ENCODE peak calls at places on chromosomes 11 and 22, in ten cellular contexts. N, K, P, Y, Q, Z, R, V, M and X are unnamed samples.

GRCh38 chr11:122751298-122752070 is 86.8 kb upstream of the CRTAM start:
- DNase-seq in Q (peak; percentile 33), Y (no peak), Z (no peak), N (no peak), R (no peak), V (no peak), P (no peak), M (no peak), K (no peak), X (no peak)

GRCh38 chr11:119486016-119486415 is 63.0 kb upstream of the THY1 start:
- DNase-seq in N (no peak), V (no peak), Z (no peak), K (no peak), Y (no peak), P (no peak), R (no peak), M (no peak), Q (no peak), X (no peak)

GRCh38 chr11:123357990-123358827 is 71.9 kb upstream of the GRAMD1B start:
- DNase-seq in K (peak; percentile 15), M (peak; percentile 33), Y (no peak), Q (no peak), R (no peak), Z (no peak), N (no peak), V (peak; percentile 62), P (peak; percentile 24), X (peak; percentile 64)

GRCh38 chr11:72569966-72570892 is 104.0 kb downstream of the PDE2A start:
- DNase-seq in V (no peak), P (no peak), Z (no peak), Q (peak; percentile 45), M (peak; percentile 9), Y (no peak), N (no peak), R (no peak), K (no peak), X (no peak)

GRCh38 chr11:35615911-35616900 is 2.1 kb upstream of the FJX1 start:
- DNase-seq in P (peak; percentile 27), M (peak; percentile 86), V (peak; percentile 70), Z (peak; percentile 18), Y (no peak), N (peak; percentile 12), K (peak; percentile 58), Q (peak; percentile 37), R (no peak), X (peak; percentile 62)

GRCh38 chr11:128324531-128325141 is 262.7 kb downstream of the ETS1 start:
- DNase-seq in P (peak; percentile 86), N (peak; percentile 71), Q (no peak), Z (no peak), R (peak; percentile 65), K (no peak), M (no peak), V (no peak), Y (no peak), X (no peak)

GRCh38 chr22:31995046-31995445 is 48.0 kb upstream of the SLC5A1 start:
- DNase-seq in Q (no peak), M (no peak), P (no peak), K (no peak), Z (no peak), Y (no peak), R (no peak), V (peak; percentile 18), N (no peak), X (peak; percentile 69)

GRCh38 chr11:94272738-94273313 is 31.6 kb upstream of the IZUMO1R start:
- DNase-seq in V (no peak), Q (no peak), Z (no peak), P (no peak), N (no peak), K (no peak), Y (no peak), R (no peak), M (no peak), X (no peak)

GRCh38 chr22:49086606-49087157 is 741.0 kb downstream of the BRD1 start:
- DNase-seq in Z (no peak), M (no peak), V (no peak), N (no peak), K (no peak), Q (no peak), Y (no peak), R (no peak), P (no peak), X (no peak)

GRCh38 chr11:114354076-114354475 is 46.2 kb downstream of the C11orf71 start:
- DNase-seq in Z (no peak), Y (no peak), K (no peak), P (no peak), R (no peak), V (no peak), M (peak; percentile 74), N (no peak), Q (peak; percentile 77), X (no peak)

GRCh38 chr11:73223998-73224730 is 6.1 kb downstream of the P2RY2 start:
- DNase-seq in R (no peak), M (no peak), K (no peak), V (no peak), Z (no peak), N (no peak), Y (no peak), P (no peak), Q (no peak), X (no peak)

GRCh38 chr11:114284021-114284420 is 12.2 kb upstream of the NNMT start:
- DNase-seq in R (no peak), Q (no peak), K (no peak), N (no peak), M (no peak), V (no peak), Y (no peak), Z (no peak), P (no peak), X (no peak)

GRCh38 chr11:8017894-8018741 is 31.0 kb downstream of the EIF3F start:
- DNase-seq in R (no peak), V (peak; percentile 24), Q (peak; percentile 28), M (peak; percentile 33), Z (no peak), Y (no peak), N (no peak), P (no peak), K (no peak), X (peak; percentile 43)

GRCh38 chr22:30705710-30706651 is 11.3 kb downstream of the OSBP2 start:
- DNase-seq in P (no peak), V (peak; percentile 25), M (peak; percentile 54), Q (peak; percentile 78), Y (no peak), Z (no peak), N (no peak), K (no peak), R (no peak), X (no peak)

GRCh38 chr11:130418210-130418609 is 10.2 kb downstream of the ADAMTS8 start:
- DNase-seq in Z (peak; percentile 14), M (no peak), K (no peak), V (no peak), Q (no peak), Y (no peak), P (no peak), R (no peak), N (no peak), X (no peak)

GRCh38 chr11:84947970-84948600 is 679.1 kb downstream of the DLG2 start:
- DNase-seq in M (peak; percentile 73), Q (no peak), V (no peak), N (no peak), R (no peak), P (no peak), K (no peak), Y (no peak), Z (no peak), X (peak; percentile 49)

GRCh38 chr11:32706985-32707736 is 87.3 kb downstream of the CCDC73 start:
- DNase-seq in V (no peak), K (no peak), N (no peak), P (no peak), Q (peak; percentile 82), Y (no peak), R (no peak), Z (no peak), M (peak; percentile 53), X (no peak)

GRCh38 chr11:129320485-129320884 is 55.2 kb upstream of the BARX2 start:
- DNase-seq in P (no peak), Y (no peak), M (no peak), Q (no peak), V (no peak), N (no peak), R (no peak), K (no peak), Z (no peak), X (no peak)

GRCh38 chr22:37627091-37627490 is 12.4 kb upstream of the SH3BP1 start:
- DNase-seq in M (no peak), K (no peak), Z (no peak), R (no peak), P (no peak), Q (no peak), N (no peak), V (no peak), Y (no peak), X (no peak)

GRCh38 chr11:90747057-90747456 is 524.2 kb upstream of the CHORDC1 start:
- DNase-seq in P (no peak), N (no peak), Q (no peak), Y (no peak), M (peak; percentile 7), V (no peak), Z (no peak), R (no peak), K (no peak), X (no peak)

GRCh38 chr11:77108436-77108835 is 5.8 kb downstream of the OMP start:
- DNase-seq in N (no peak), Q (no peak), K (no peak), Y (no peak), Z (no peak), R (no peak), V (no peak), M (no peak), P (no peak), X (no peak)

GRCh38 chr11:1303196-1303821 is 6.1 kb downstream of the TOLLIP start:
- DNase-seq in R (no peak), M (peak; percentile 13), Z (peak; percentile 34), N (no peak), V (peak; percentile 57), P (no peak), K (no peak), Y (peak; percentile 6), Q (no peak), X (peak; percentile 70)

GRCh38 chr11:77401486-77402217 is 72.2 kb downstream of the PAK1 start:
- DNase-seq in Z (no peak), R (no peak), M (no peak), V (no peak), Q (no peak), N (no peak), K (peak; percentile 37), Y (no peak), P (no peak), X (no peak)